ENCODE peak calls at places on chromosomes 4 and X, in five cellular contexts. S, R, A, Y and X are unnamed samples. For H3K4me1, the result is how much of the 10 kb centered on the place peaks cover.

GRCh38 chrX:70998402-70999027 is 67.6 kb upstream of the SLC7A3 start:
- DNase-seq in S (no peak), R (peak), A (no peak), Y (peak), X (peak)

GRCh38 chr4:58061967-58062366 is 951.8 kb upstream of the IGFBP7 start:
- DNase-seq in S (no peak), R (no peak), A (no peak), Y (no peak), X (no peak)

GRCh38 chr4:148043990-148044645 is 312.2 kb downstream of the ARHGAP10 start:
- DNase-seq in S (no peak), R (no peak), A (no peak), Y (no peak), X (no peak)

GRCh38 chr4:1777822-1778641 is 15.1 kb upstream of the FGFR3 start:
- DNase-seq in S (peak), R (no peak), A (no peak), Y (no peak), X (no peak)

GRCh38 chr4:175386776-175387507 is 425.1 kb downstream of the GPM6A start:
- DNase-seq in S (no peak), R (no peak), A (peak), Y (no peak), X (no peak)

GRCh38 chr4:118400362-118400761 is 47.6 kb upstream of the PRSS12 start:
- DNase-seq in S (no peak), R (no peak), A (no peak), Y (peak), X (no peak)

GRCh38 chrX:43703211-43703791 is 47.2 kb downstream of the MAOA start:
- DNase-seq in S (no peak), R (peak), A (no peak), Y (peak), X (no peak)

GRCh38 chrX:134847133-134847532 is 143.7 kb upstream of the SMIM10 start:
- DNase-seq in S (no peak), R (no peak), A (no peak), Y (no peak), X (no peak)

GRCh38 chr4:83231620-83232056 is 53.0 kb downstream of the COQ2 start:
- DNase-seq in S (no peak), R (no peak), A (no peak), Y (no peak), X (no peak)

GRCh38 chr4:165138843-165139242 is 26.2 kb upstream of the TMEM192 start:
- DNase-seq in S (no peak), R (no peak), A (no peak), Y (no peak), X (no peak)

GRCh38 chr4:123478859-123479345 is 82.3 kb downstream of the SPRY1 start:
- DNase-seq in S (no peak), R (peak), A (no peak), Y (peak), X (peak)

GRCh38 chr4:150164055-150164454 is 85.8 kb downstream of the DCLK2 start:
- DNase-seq in S (no peak), R (no peak), A (no peak), Y (no peak), X (no peak)

GRCh38 chrX:41412261-41413167 is 34.6 kb upstream of the NYX start:
- DNase-seq in S (no peak), R (peak), A (no peak), Y (no peak), X (no peak)

GRCh38 chr4:179352221-179352620 is 1910.0 kb upstream of the AGA start:
- DNase-seq in S (no peak), R (no peak), A (no peak), Y (no peak), X (no peak)

GRCh38 chr4:80115368-80116181 is 42.5 kb upstream of the ANTXR2 start:
- DNase-seq in S (no peak), R (no peak), A (no peak), Y (no peak), X (no peak)

GRCh38 chr4:148095346-148095923 is 346.8 kb downstream of the NR3C2 start:
- DNase-seq in S (no peak), R (no peak), A (no peak), Y (no peak), X (no peak)

GRCh38 chr4:130336585-130337217 is 1240.7 kb downstream of the C4orf33 start:
- DNase-seq in S (no peak), R (no peak), A (no peak), Y (peak), X (no peak)

GRCh38 chr4:57061395-57061794 is 48.8 kb downstream of the IGFBP7 start:
- DNase-seq in S (no peak), R (no peak), A (no peak), Y (peak), X (no peak)

GRCh38 chr4:118712872-118713271 is 27.7 kb downstream of the METTL14 start:
- DNase-seq in S (no peak), R (no peak), A (no peak), Y (peak), X (no peak)

GRCh38 chrX:1720826-1721225 is 106.0 kb downstream of the ASMT start:
- DNase-seq in S (no peak), R (no peak), A (no peak), Y (no peak), X (no peak)

GRCh38 chrX:43065978-43066377 is 288.0 kb upstream of the PPP1R2C start:
- DNase-seq in S (no peak), R (no peak), A (no peak), Y (no peak), X (no peak)

GRCh38 chr4:55903577-55903976 is 45.2 kb upstream of the CEP135 start:
- DNase-seq in S (no peak), R (no peak), A (no peak), Y (no peak), X (no peak)

GRCh38 chr4:19945979-19946380 is 305.7 kb upstream of the SLIT2 start:
- DNase-seq in S (no peak), R (no peak), A (no peak), Y (peak), X (no peak)

GRCh38 chrX:63961964-63962363 is 176.9 kb upstream of the ARHGEF9 start:
- DNase-seq in S (no peak), R (no peak), A (no peak), Y (no peak), X (no peak)

GRCh38 chrX:147602297-147602696 is 309.4 kb upstream of the FMR1 start:
- DNase-seq in S (no peak), R (no peak), A (no peak), Y (no peak), X (no peak)
- TF ChIP-seq CTCF in S (no peak), R (no peak), A (no peak), Y (no peak), X (no peak)

DNA sequence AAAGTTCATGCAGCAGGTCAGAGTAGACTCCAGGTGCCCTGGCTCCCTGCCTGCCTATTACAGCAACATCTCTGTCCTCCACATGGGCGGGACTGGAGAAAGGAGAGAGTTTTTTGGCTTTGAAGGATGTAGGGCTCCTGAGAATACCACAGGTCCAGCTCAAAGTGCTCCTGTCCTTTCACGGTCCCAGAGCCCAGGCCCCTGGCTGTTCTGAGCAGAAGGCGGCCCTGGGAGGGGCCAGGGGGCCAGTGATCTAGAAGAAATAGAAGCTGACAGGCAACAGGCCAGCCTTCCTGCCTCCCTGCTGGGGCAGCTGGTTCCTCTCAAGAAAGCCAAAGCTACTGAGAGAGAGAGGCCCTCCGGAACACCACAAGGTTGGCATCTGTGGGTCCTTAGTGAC is 929 bp upstream of the IQSEC2 start:
- DNase-seq in S (no peak), R (no peak), A (no peak), Y (no peak), X (no peak)
- H3K4me1 ChIP-seq in S (under half), R (under half), A (under half), Y (under half), X (under half)

DNA sequence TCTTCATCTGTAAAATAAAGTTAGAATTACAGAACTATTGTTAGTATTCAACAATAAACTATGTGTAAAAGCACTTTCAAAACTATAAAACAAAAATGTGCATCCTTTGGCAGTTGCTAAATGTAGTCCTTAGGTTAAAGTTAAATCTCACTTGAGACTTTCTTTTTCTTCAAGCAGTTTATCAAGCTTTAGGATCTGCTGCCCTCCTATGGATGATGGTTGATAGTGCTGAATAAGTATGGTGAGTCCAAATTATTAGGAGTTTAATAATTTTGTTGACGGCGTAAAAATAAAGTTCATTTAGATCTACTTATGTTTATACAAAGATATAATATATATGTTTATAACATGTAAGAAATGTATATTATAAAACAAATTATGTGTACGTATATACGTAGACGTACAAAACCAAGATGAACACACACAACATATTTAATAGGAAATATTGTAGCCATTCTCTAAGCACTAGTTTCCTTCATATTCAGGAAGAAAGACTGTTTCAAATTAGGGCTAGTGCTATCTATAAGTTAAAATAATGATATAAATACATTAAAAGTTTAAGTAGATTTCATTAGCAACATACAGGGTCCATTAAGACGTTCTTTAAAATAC is 22.3 kb downstream of the UGT2A2 start:
- DNase-seq in S (peak), R (no peak), A (no peak), Y (peak), X (no peak)
- TF ChIP-seq CTCF in S (peak), R (no peak), A (no peak), Y (peak), X (no peak)

DNA sequence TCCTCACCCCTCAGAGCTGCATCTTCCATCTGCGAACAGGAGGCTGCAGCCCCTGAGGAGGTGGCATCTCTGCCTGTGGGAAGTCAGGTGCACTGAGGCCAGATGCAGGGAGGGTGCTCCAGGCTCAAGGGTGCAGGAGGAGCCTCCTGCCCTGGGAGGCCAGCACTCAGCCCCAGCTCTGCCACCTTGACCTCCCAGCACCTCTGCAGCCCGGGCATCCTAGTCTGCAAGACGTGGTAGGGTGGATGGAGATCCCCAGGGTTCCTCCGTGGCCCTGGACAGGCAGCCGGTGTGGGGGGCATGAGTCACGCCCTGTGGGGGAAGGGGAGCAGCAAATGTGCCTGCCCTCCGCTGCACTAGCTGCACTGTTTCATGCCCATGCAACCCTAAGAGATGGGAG is 64.7 kb downstream of the TRMT44 start:
- DNase-seq in S (no peak), R (no peak), A (no peak), Y (no peak), X (no peak)
- H3K4me1 ChIP-seq in S (under half), R (under half), A (under half), Y (under half), X (under half)

GRCh38 chr4:101792056-101792575 is 1.6 kb downstream of the BANK1 start:
- DNase-seq in S (no peak), R (no peak), A (no peak), Y (no peak), X (no peak)

GRCh38 chr4:101791189-101791572 is 651 bp downstream of the BANK1 start:
- DNase-seq in S (peak), R (no peak), A (peak), Y (no peak), X (no peak)

GRCh38 chr4:101793397-101793796 is 2.9 kb downstream of the BANK1 start:
- DNase-seq in S (no peak), R (no peak), A (no peak), Y (no peak), X (no peak)

GRCh38 chr4:101787917-101788316 is 2.6 kb upstream of the BANK1 start:
- DNase-seq in S (no peak), R (no peak), A (no peak), Y (no peak), X (no peak)

GRCh38 chr4:101790521-101791188 is at the start of gene BANK1:
- DNase-seq in S (peak), R (peak), A (peak), Y (peak), X (no peak)
- TF ChIP-seq CTCF in S (peak), R (no peak), A (no peak), Y (no peak), X (no peak)

GRCh38 chr4:78561677-78562076 is 10.1 kb downstream of the ANXA3 start:
- DNase-seq in S (no peak), R (no peak), A (no peak), Y (no peak), X (no peak)
- H3K4me1 ChIP-seq in S (half or more), R (under half), A (under half), Y (under half), X (under half)

DNA sequence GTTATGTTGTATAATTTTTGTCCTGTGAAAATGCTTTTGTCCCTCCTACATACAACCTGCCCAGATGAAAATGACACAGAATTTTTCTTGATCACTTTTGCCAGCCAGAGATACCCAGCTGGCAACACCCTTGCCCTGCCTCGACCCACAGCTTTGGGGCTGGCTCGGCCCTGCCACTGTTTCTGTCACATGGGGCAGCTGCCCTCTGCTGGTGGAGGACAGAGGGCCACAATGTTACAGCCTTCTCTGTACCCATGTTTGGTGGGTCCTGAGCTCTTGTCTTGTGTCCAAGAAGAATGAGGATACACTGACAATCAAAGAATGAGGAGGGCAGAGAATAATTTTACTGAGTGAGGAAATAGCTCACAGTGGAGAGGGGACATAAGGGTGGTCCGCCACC is 31.1 kb downstream of the BMP15 start:
- DNase-seq in S (no peak), R (peak), A (no peak), Y (no peak), X (no peak)
- TF ChIP-seq CTCF in S (peak), R (peak), A (no peak), Y (peak), X (no peak)

GRCh38 chrX:10110984-10111363 is 45.8 kb upstream of the CLCN4 start:
- DNase-seq in S (no peak), R (no peak), A (peak), Y (no peak), X (no peak)
- H3K4me1 ChIP-seq in S (under half), R (under half), A (under half), Y (under half), X (under half)